ENCODE peak calls at places on chromosomes 3 and 15, in seven cellular contexts. R, V, X, N, U, L and W are unnamed samples.

GRCh38 chr15:31326729-31327673 is at the start of gene KLF13:
- DNase-seq in R (no peak), U (peak; percentile 79), V (no peak), X (peak; percentile 73), L (no peak), N (no peak), W (no peak)

GRCh38 chr3:149368850-149369497 is 8.5 kb downstream of the TM4SF1 start:
- DNase-seq in R (peak; percentile 70), U (no peak), L (peak; percentile 67), N (no peak), X (no peak), V (no peak), W (peak; percentile 87)

GRCh38 chr3:123481071-123481470 is 32.2 kb upstream of the ADCY5 start:
- DNase-seq in R (no peak), N (no peak), X (no peak), V (no peak), U (no peak), L (no peak), W (no peak)

GRCh38 chr3:47017504-47018268 is 38.2 kb downstream of the NBEAL2 start:
- DNase-seq in U (no peak), V (no peak), L (no peak), R (no peak), N (no peak), X (no peak), W (no peak)

GRCh38 chr3:16338124-16338523 is 73.1 kb downstream of the OXNAD1 start:
- DNase-seq in L (no peak), U (peak; percentile 79), X (no peak), V (no peak), N (peak; percentile 19), R (no peak), W (no peak)

GRCh38 chr3:27025718-27026117 is 343.5 kb downstream of the NEK10 start:
- DNase-seq in L (no peak), N (no peak), U (no peak), R (no peak), X (no peak), V (no peak), W (no peak)

GRCh38 chr3:116517308-116517707 is 72.0 kb upstream of the LSAMP start:
- DNase-seq in N (no peak), V (no peak), R (peak; percentile 27), L (peak; percentile 1), U (no peak), X (no peak), W (no peak)

GRCh38 chr3:177680442-177680821 is 483.1 kb upstream of the TBL1XR1 start:
- DNase-seq in V (no peak), U (no peak), R (no peak), X (no peak), L (no peak), N (no peak), W (no peak)

GRCh38 chr3:10757021-10757820 is 58.8 kb upstream of the SLC6A11 start:
- DNase-seq in U (no peak), R (no peak), N (no peak), L (no peak), X (no peak), V (no peak), W (no peak)

GRCh38 chr15:64618569-64618968 is 156.8 kb downstream of the RBPMS2 start:
- DNase-seq in N (no peak), R (no peak), V (no peak), U (no peak), X (no peak), L (no peak), W (no peak)

GRCh38 chr3:174424656-174425055 is 434.5 kb upstream of the NAALADL2 start:
- DNase-seq in L (no peak), R (no peak), X (no peak), N (no peak), U (no peak), V (no peak), W (no peak)

GRCh38 chr15:24919446-24919845 is 35.3 kb upstream of the SNRPN start:
- DNase-seq in X (no peak), R (no peak), U (no peak), L (peak; percentile 2), N (no peak), V (no peak), W (no peak)

GRCh38 chr15:33008284-33009011 is 186.1 kb downstream of the FMN1 start:
- DNase-seq in R (no peak), X (no peak), N (no peak), L (no peak), V (no peak), U (no peak), W (no peak)

GRCh38 chr15:35309886-35310285 is 224.8 kb upstream of the NANOGP8 start:
- DNase-seq in U (no peak), N (no peak), V (no peak), X (no peak), L (no peak), R (no peak), W (no peak)

GRCh38 chr3:197809356-197810020 is 18.4 kb downstream of the LRCH3 start:
- DNase-seq in L (no peak), N (no peak), R (no peak), X (no peak), U (no peak), V (no peak), W (no peak)

GRCh38 chr15:58690703-58691102 is 58.8 kb downstream of the ADAM10 start:
- DNase-seq in N (no peak), U (no peak), L (no peak), V (no peak), R (no peak), X (no peak), W (no peak)

GRCh38 chr3:172201136-172201989 is 162.0 kb downstream of the FNDC3B start:
- DNase-seq in L (peak; percentile 83), U (no peak), X (peak; percentile 67), R (peak; percentile 95), N (no peak), V (no peak), W (peak; percentile 94)

GRCh38 chr3:125129512-125129962 is 73.7 kb upstream of the HEG1 start:
- DNase-seq in N (no peak), U (no peak), R (peak; percentile 11), V (peak; percentile 16), L (peak; percentile 52), X (peak; percentile 36), W (peak; percentile 19)

GRCh38 chr15:99438691-99439523 is 126.9 kb upstream of the MEF2A start:
- DNase-seq in V (no peak), U (peak; percentile 62), R (no peak), X (no peak), L (no peak), N (no peak), W (no peak)

GRCh38 chr3:184248454-184249411 is at the start of gene ALG3:
- DNase-seq in R (peak; percentile 81), N (peak; percentile 82), U (peak; percentile 90), X (peak; percentile 89), V (peak; percentile 57), L (peak; percentile 78), W (peak; percentile 40)

GRCh38 chr3:181700168-181701087 is 11.3 kb upstream of the SOX2 start:
- DNase-seq in U (peak; percentile 67), X (peak; percentile 71), N (peak; percentile 28), L (peak; percentile 56), V (peak; percentile 48), R (peak; percentile 78), W (peak; percentile 33)

GRCh38 chr3:60573494-60573893 is 677.8 kb downstream of the FHIT start:
- DNase-seq in R (no peak), X (no peak), U (no peak), V (no peak), N (no peak), L (no peak), W (no peak)

GRCh38 chr3:124648551-124648950 is 81.7 kb upstream of the UMPS start:
- DNase-seq in R (no peak), X (no peak), U (no peak), L (no peak), N (no peak), V (no peak), W (no peak)

GRCh38 chr3:171129827-171130226 is 103.3 kb upstream of the SLC2A2 start:
- DNase-seq in X (no peak), N (no peak), R (no peak), U (no peak), L (no peak), V (no peak), W (no peak)

GRCh38 chr3:127210654-127210943 is 17.7 kb downstream of the PRR23E start:
- DNase-seq in R (no peak), V (no peak), X (no peak), L (no peak), N (no peak), U (no peak), W (no peak)

GRCh38 chr3:193400304-193400703 is 21.8 kb upstream of the ATP13A5 start:
- DNase-seq in R (no peak), L (no peak), V (no peak), U (no peak), X (peak; percentile 41), N (no peak), W (no peak)